ENCODE peak calls at places on chromosomes 7 and 10, in four cellular contexts. One of them, this sample, is unnamed. For H3K27me3, the result is how much of the 10 kb centered on the place peaks cover.

GRCh38 chr7:113752289-113752688 is 166.5 kb downstream of the PPP1R3A start:
- DNase-seq in stomach: no peak
- DNase-seq in psoas muscle: no peak
- DNase-seq in K562: no peak
- DNase-seq in this sample: no peak

GRCh38 chr10:106917452-106918055 is 247.0 kb downstream of the SORCS1 start:
- DNase-seq in stomach: peak
- DNase-seq in psoas muscle: no peak
- DNase-seq in K562: no peak
- DNase-seq in this sample: no peak

GRCh38 chr10:25504838-25505237 is 330.0 kb downstream of the GPR158 start:
- DNase-seq in stomach: no peak
- DNase-seq in psoas muscle: no peak
- DNase-seq in K562: no peak
- DNase-seq in this sample: no peak

GRCh38 chr7:73737491-73738219 is 947 bp downstream of the ABHD11 start:
- DNase-seq in stomach: no peak
- DNase-seq in psoas muscle: no peak
- DNase-seq in K562: no peak
- DNase-seq in this sample: no peak

GRCh38 chr7:30594055-30594539 is 581 bp upstream of the GARS1 start:
- DNase-seq in stomach: no peak
- DNase-seq in psoas muscle: peak
- DNase-seq in K562: peak
- DNase-seq in this sample: no peak

GRCh38 chr10:45500304-45500703 is 126.3 kb downstream of the ALOX5 start:
- DNase-seq in stomach: no peak
- DNase-seq in psoas muscle: no peak
- DNase-seq in K562: no peak
- DNase-seq in this sample: no peak

GRCh38 chr7:67348171-67348570 is 351.5 kb downstream of the TYW1 start:
- DNase-seq in stomach: no peak
- DNase-seq in psoas muscle: no peak
- DNase-seq in K562: no peak
- DNase-seq in this sample: no peak

GRCh38 chr10:108663551-108663950 is 1259.8 kb downstream of the XPNPEP1 start:
- DNase-seq in stomach: no peak
- DNase-seq in psoas muscle: no peak
- DNase-seq in K562: no peak
- DNase-seq in this sample: no peak

GRCh38 chr10:44962870-44963738 is 3.5 kb downstream of the RASSF4 start:
- DNase-seq in stomach: no peak
- DNase-seq in psoas muscle: peak
- DNase-seq in K562: no peak
- DNase-seq in this sample: no peak

GRCh38 chr7:23679898-23680416 is at the start of gene FAM221A:
- DNase-seq in stomach: peak
- DNase-seq in psoas muscle: peak
- DNase-seq in K562: no peak
- DNase-seq in this sample: peak

GRCh38 chr10:90222372-90222771 is 521.0 kb downstream of the KIF20B start:
- DNase-seq in stomach: no peak
- DNase-seq in psoas muscle: no peak
- DNase-seq in K562: no peak
- DNase-seq in this sample: no peak

GRCh38 chr10:77774940-77775391 is 137.4 kb upstream of the KCNMA1 start:
- DNase-seq in stomach: peak
- DNase-seq in psoas muscle: no peak
- DNase-seq in K562: no peak
- DNase-seq in this sample: no peak

GRCh38 chr7:4616116-4616515 is 66.0 kb upstream of the FOXK1 start:
- DNase-seq in stomach: no peak
- DNase-seq in psoas muscle: no peak
- DNase-seq in K562: no peak
- DNase-seq in this sample: no peak

GRCh38 chr10:100519321-100520051 is at the start of gene SEC31B:
- DNase-seq in stomach: peak
- DNase-seq in psoas muscle: peak
- DNase-seq in K562: no peak
- DNase-seq in this sample: peak

GRCh38 chr10:42475168-42476098 is 162.9 kb downstream of the ZNF33B start:
- DNase-seq in stomach: no peak
- DNase-seq in psoas muscle: peak
- DNase-seq in K562: peak
- DNase-seq in this sample: peak

GRCh38 chr7:15463801-15464761 is 97.7 kb downstream of the AGMO start:
- DNase-seq in stomach: no peak
- DNase-seq in psoas muscle: no peak
- DNase-seq in K562: no peak
- DNase-seq in this sample: no peak

GRCh38 chr7:26639695-26640094 is 224.7 kb downstream of the SKAP2 start:
- DNase-seq in stomach: no peak
- DNase-seq in psoas muscle: no peak
- DNase-seq in K562: no peak
- DNase-seq in this sample: no peak

GRCh38 chr10:53702489-53702888 is 929.9 kb upstream of the MBL2 start:
- DNase-seq in stomach: no peak
- DNase-seq in psoas muscle: no peak
- DNase-seq in K562: no peak
- DNase-seq in this sample: peak

GRCh38 chr10:24374134-24374915 is 165.4 kb downstream of the KIAA1217 start:
- DNase-seq in stomach: no peak
- DNase-seq in psoas muscle: no peak
- DNase-seq in K562: no peak
- DNase-seq in this sample: no peak

GRCh38 chr7:151697942-151698341 is 178.2 kb upstream of the RHEB start:
- DNase-seq in stomach: no peak
- DNase-seq in psoas muscle: no peak
- DNase-seq in K562: no peak
- DNase-seq in this sample: peak

GRCh38 chr10:123555616-123556015 is 110.5 kb upstream of the GPR26 start:
- DNase-seq in stomach: no peak
- DNase-seq in psoas muscle: no peak
- DNase-seq in K562: no peak
- DNase-seq in this sample: no peak

GRCh38 chr7:92765725-92766124 is 70.6 kb downstream of the CDK6 start:
- DNase-seq in stomach: no peak
- DNase-seq in psoas muscle: no peak
- DNase-seq in K562: no peak
- DNase-seq in this sample: no peak

GRCh38 chr10:104328636-104328915 is 9.7 kb downstream of the ITPRIP start:
- DNase-seq in stomach: no peak
- DNase-seq in psoas muscle: no peak
- DNase-seq in K562: no peak
- DNase-seq in this sample: no peak

GRCh38 chr10:104325436-104326430 is 12.5 kb downstream of the ITPRIP start:
- DNase-seq in stomach: no peak
- DNase-seq in psoas muscle: peak
- DNase-seq in K562: no peak
- DNase-seq in this sample: peak

GRCh38 chr10:104328916-104329710 is 9.2 kb downstream of the ITPRIP start:
- DNase-seq in stomach: no peak
- DNase-seq in psoas muscle: peak
- DNase-seq in K562: peak
- DNase-seq in this sample: peak

GRCh38 chr10:104327745-104328635 is 10.3 kb downstream of the ITPRIP start:
- DNase-seq in stomach: no peak
- DNase-seq in psoas muscle: peak
- DNase-seq in K562: no peak
- DNase-seq in this sample: no peak

GRCh38 chr10:104326991-104327610 is 11.2 kb downstream of the ITPRIP start:
- DNase-seq in stomach: no peak
- DNase-seq in psoas muscle: no peak
- DNase-seq in K562: no peak
- DNase-seq in this sample: no peak
- H3K27me3 ChIP-seq in stomach: under half
- H3K27me3 ChIP-seq in psoas muscle: under half
- H3K27me3 ChIP-seq in K562: under half
- H3K27me3 ChIP-seq in this sample: under half

GRCh38 chr10:117532003-117532385 is 10.6 kb upstream of the EMX2 start:
- DNase-seq in stomach: no peak
- DNase-seq in psoas muscle: no peak
- DNase-seq in K562: no peak
- DNase-seq in this sample: no peak
- H3K27me3 ChIP-seq in stomach: half or more
- H3K27me3 ChIP-seq in psoas muscle: half or more
- H3K27me3 ChIP-seq in K562: under half
- H3K27me3 ChIP-seq in this sample: half or more

DNA sequence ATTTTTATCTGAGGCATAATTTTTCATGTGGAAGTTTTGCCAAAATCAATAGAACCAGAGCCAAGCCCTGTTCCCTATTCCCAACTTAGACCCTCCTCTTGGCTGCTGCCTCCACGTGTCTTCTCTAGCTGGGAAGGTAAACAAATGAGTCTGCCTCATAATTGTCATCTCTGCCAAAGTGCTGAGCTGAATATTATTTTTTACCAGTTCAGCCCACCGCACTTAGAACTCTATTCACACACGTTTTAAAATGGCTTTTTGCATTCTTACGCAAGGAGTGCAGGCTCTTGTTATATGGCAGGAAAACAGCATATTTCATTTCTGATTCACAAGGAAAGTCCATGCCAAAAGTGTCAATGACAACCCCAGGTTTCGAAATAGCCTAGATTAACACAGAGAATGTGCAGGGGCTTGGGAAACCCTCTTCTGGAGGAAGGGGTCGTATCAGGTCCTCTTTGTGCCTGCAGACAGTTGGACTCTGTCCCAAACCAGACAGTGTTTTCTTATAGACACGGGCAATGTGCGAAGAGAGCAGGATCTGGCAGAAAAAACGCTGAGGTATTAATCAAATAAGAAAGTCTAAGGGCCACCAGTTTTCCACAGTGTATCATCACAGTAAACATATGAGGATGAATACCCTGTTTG is 370.6 kb upstream of the MGMT start:
- DNase-seq in stomach: no peak
- DNase-seq in psoas muscle: peak
- DNase-seq in K562: no peak
- DNase-seq in this sample: peak
- H3K27me3 ChIP-seq in stomach: under half
- H3K27me3 ChIP-seq in psoas muscle: under half
- H3K27me3 ChIP-seq in K562: under half
- H3K27me3 ChIP-seq in this sample: under half

GRCh38 chr7:101175664-101176063 is 4.4 kb downstream of the NAT16 start:
- DNase-seq in stomach: no peak
- DNase-seq in psoas muscle: no peak
- DNase-seq in K562: no peak
- DNase-seq in this sample: no peak
- H3K27me3 ChIP-seq in stomach: half or more
- H3K27me3 ChIP-seq in psoas muscle: half or more
- H3K27me3 ChIP-seq in K562: under half
- H3K27me3 ChIP-seq in this sample: half or more

GRCh38 chr7:69597278-69598076 is 798 bp upstream of the AUTS2 start:
- DNase-seq in stomach: peak
- DNase-seq in psoas muscle: peak
- DNase-seq in K562: no peak
- DNase-seq in this sample: peak

GRCh38 chr7:69598081-69598486 is at the start of gene AUTS2:
- DNase-seq in stomach: peak
- DNase-seq in psoas muscle: peak
- DNase-seq in K562: peak
- DNase-seq in this sample: peak

GRCh38 chr7:69595415-69595814 is 2.9 kb upstream of the AUTS2 start:
- DNase-seq in stomach: no peak
- DNase-seq in psoas muscle: no peak
- DNase-seq in K562: no peak
- DNase-seq in this sample: no peak

GRCh38 chr7:69596723-69597277 is 1.5 kb upstream of the AUTS2 start:
- DNase-seq in stomach: no peak
- DNase-seq in psoas muscle: no peak
- DNase-seq in K562: no peak
- DNase-seq in this sample: no peak

DNA sequence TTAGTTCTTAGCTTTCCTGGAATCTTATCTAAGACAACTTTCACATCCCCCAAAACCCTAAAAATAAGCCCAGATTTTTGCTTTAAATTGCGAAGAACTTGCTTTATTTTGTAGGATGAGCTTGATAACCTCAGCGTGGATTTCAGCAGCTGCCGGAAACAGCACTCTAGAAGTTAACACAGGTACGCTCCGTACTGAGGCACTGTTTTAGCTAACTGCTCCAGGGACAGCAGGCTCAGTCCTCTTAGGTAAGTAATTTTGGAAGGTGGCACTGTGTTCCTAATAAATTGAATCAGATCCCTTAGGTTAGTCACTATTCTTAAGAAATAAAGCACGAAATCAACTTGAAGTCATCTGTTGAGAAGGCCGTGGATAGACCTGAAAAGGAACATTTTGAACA is 2.2 kb upstream of the AUTS2 start:
- DNase-seq in stomach: no peak
- DNase-seq in psoas muscle: no peak
- DNase-seq in K562: no peak
- DNase-seq in this sample: no peak
- H3K27me3 ChIP-seq in stomach: under half
- H3K27me3 ChIP-seq in psoas muscle: under half
- H3K27me3 ChIP-seq in K562: under half
- H3K27me3 ChIP-seq in this sample: under half

GRCh38 chr10:13567030-13567429 is 19.7 kb upstream of the PRPF18 start:
- DNase-seq in stomach: no peak
- DNase-seq in psoas muscle: no peak
- DNase-seq in K562: no peak
- DNase-seq in this sample: no peak

GRCh38 chr10:13573960-13574359 is 12.8 kb upstream of the PRPF18 start:
- DNase-seq in stomach: no peak
- DNase-seq in psoas muscle: no peak
- DNase-seq in K562: no peak
- DNase-seq in this sample: no peak

DNA sequence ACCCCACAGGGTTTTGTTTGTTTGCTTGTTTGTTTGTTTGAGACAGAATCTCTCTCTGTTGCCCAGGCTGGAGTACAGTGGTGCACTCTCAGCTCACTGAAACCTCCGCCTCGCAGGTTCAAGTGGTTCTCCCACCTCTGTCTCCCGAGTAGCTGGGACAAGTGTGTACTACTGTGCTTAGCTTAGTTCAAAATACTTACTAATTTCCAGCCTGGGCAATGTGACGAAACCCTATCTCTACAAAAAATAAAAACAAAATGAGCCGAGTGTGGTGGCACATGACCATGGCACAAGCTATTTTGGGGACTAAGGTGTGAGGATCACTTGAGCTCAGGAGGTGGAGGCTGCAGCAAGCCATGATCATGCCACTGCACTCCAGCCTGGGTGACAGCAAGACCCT is 15.2 kb upstream of the PRPF18 start:
- DNase-seq in stomach: no peak
- DNase-seq in psoas muscle: no peak
- DNase-seq in K562: no peak
- DNase-seq in this sample: no peak
- H3K27me3 ChIP-seq in stomach: under half
- H3K27me3 ChIP-seq in psoas muscle: under half
- H3K27me3 ChIP-seq in K562: under half
- H3K27me3 ChIP-seq in this sample: under half

This sample was measured in heart left ventricle.